ENCODE peak calls at places on chromosomes 12 and 14, in six cellular contexts. I is Peyer's patch, F is uterus, D is NCI-H2107, Z is left ventricle myocardium superior, T is iPS-NIHi11. G is an unnamed sample.

GRCh38 chr14:95463173-95463901 is 53.1 kb downstream of the SYNE3 start:
- DNase-seq in I (peak; percentile 67), F (no peak), D (peak; percentile 93), Z (no peak), T (no peak), G (no peak)

GRCh38 chr12:67220065-67220464 is 49.1 kb upstream of the CAND1 start:
- DNase-seq in I (no peak), F (no peak), D (no peak), Z (peak; percentile 26), T (peak; percentile 14), G (no peak)

GRCh38 chr12:29616664-29617409 is 119.4 kb upstream of the OVCH1 start:
- DNase-seq in I (peak; percentile 67), F (no peak), D (no peak), Z (no peak), T (no peak), G (peak; percentile 38)

GRCh38 chr12:21773263-21773741 is 1.2 kb downstream of the KCNJ8 start:
- DNase-seq in I (peak; percentile 49), F (peak; percentile 64), D (no peak), Z (peak; percentile 81), T (peak; percentile 51), G (no peak)

GRCh38 chr12:116093915-116094314 is 183.6 kb downstream of the MED13L start:
- DNase-seq in I (no peak), F (no peak), D (no peak), Z (no peak), T (no peak), G (no peak)

GRCh38 chr14:68631058-68631690 is 161.7 kb downstream of the ZFP36L1 start:
- DNase-seq in I (no peak), F (no peak), D (no peak), Z (no peak), T (no peak), G (no peak)

GRCh38 chr14:54866588-54866987 is 36.0 kb downstream of the GCH1 start:
- DNase-seq in I (no peak), F (no peak), D (no peak), Z (no peak), T (no peak), G (no peak)

GRCh38 chr12:6067152-6067916 is 57.1 kb downstream of the VWF start:
- DNase-seq in I (peak; percentile 59), F (peak; percentile 58), D (no peak), Z (no peak), T (peak; percentile 75), G (no peak)

GRCh38 chr14:101781240-101782061 is 19.9 kb downstream of the PPP2R5C start:
- DNase-seq in I (no peak), F (no peak), D (no peak), Z (peak; percentile 65), T (peak; percentile 29), G (no peak)

GRCh38 chr12:51362747-51363342 is 16.4 kb upstream of the CELA1 start:
- DNase-seq in I (no peak), F (no peak), D (no peak), Z (no peak), T (no peak), G (no peak)

GRCh38 chr12:131636940-131637750 is 73.7 kb upstream of the SFSWAP start:
- DNase-seq in I (no peak), F (no peak), D (no peak), Z (no peak), T (no peak), G (no peak)

GRCh38 chr12:1533602-1534304 is 60.6 kb downstream of the FBXL14 start:
- DNase-seq in I (no peak), F (no peak), D (no peak), Z (no peak), T (no peak), G (no peak)

GRCh38 chr12:48286665-48287064 is 64.1 kb downstream of the ZNF641 start:
- DNase-seq in I (no peak), F (no peak), D (no peak), Z (no peak), T (peak; percentile 25), G (no peak)

GRCh38 chr12:13613297-13613696 is 368.1 kb downstream of the GRIN2B start:
- DNase-seq in I (no peak), F (no peak), D (no peak), Z (no peak), T (no peak), G (no peak)

GRCh38 chr12:80053048-80053790 is 46.1 kb upstream of the OTOGL start:
- DNase-seq in I (peak; percentile 49), F (peak; percentile 93), D (no peak), Z (peak; percentile 68), T (no peak), G (no peak)

GRCh38 chr14:77495354-77495753 is 3.3 kb downstream of the ISM2 start:
- DNase-seq in I (no peak), F (no peak), D (no peak), Z (no peak), T (no peak), G (no peak)

GRCh38 chr12:28191018-28191595 is 851 bp downstream of the CCDC91 start:
- DNase-seq in I (no peak), F (no peak), D (no peak), Z (peak; percentile 33), T (peak; percentile 12), G (no peak)

GRCh38 chr14:80607430-80608200 is 333.9 kb downstream of the CEP128 start:
- DNase-seq in I (no peak), F (no peak), D (no peak), Z (no peak), T (no peak), G (no peak)

GRCh38 chr12:49301759-49302158 is 6.8 kb downstream of the PRPH start:
- DNase-seq in I (peak; percentile 44), F (no peak), D (no peak), Z (no peak), T (no peak), G (no peak)